ENCODE peak calls at places on chromosome 10, in eight cellular contexts. R is pancreas, W is osteoblast, A is fibroblast of lung, U is IMR-90, C is cardiac muscle cell, F is tibial artery, Y is brain microvascular endothelial cell. N is an unnamed sample. For H3K36me3, the result is how much of the 10 kb centered on the place peaks cover.

GRCh38 chr10:75234683-75235374 is 928 bp downstream of the COMTD1 start:
- DNase-seq in A (no peak), U (no peak), F (no peak), C (no peak), W (peak), Y (no peak), R (no peak), N (peak)

GRCh38 chr10:7260912-7261700 is 149.7 kb downstream of the SFMBT2 start:
- DNase-seq in U (peak), C (peak), A (peak), R (no peak), W (no peak), F (no peak), Y (no peak), N (no peak)

GRCh38 chr10:98344589-98345038 is 70.4 kb downstream of the PYROXD2 start:
- DNase-seq in R (peak), W (no peak), C (peak), F (peak), Y (no peak), U (peak), A (peak), N (no peak)

GRCh38 chr10:28429045-28429444 is 103.9 kb upstream of the WAC start:
- DNase-seq in R (no peak), Y (no peak), F (no peak), A (no peak), W (no peak), U (no peak), C (no peak), N (no peak)

GRCh38 chr10:76459016-76459415 is 1027.6 kb downstream of the LRMDA start:
- DNase-seq in U (no peak), R (no peak), W (no peak), Y (no peak), F (peak), A (peak), C (no peak), N (no peak)

GRCh38 chr10:57880441-57881301 is 387.0 kb downstream of the IPMK start:
- DNase-seq in C (no peak), Y (no peak), U (no peak), F (no peak), W (no peak), R (no peak), A (no peak), N (no peak)

GRCh38 chr10:29628912-29629526 is 5.8 kb downstream of the SVIL start:
- DNase-seq in A (no peak), U (no peak), C (no peak), Y (no peak), F (no peak), R (no peak), W (no peak), N (no peak)

GRCh38 chr10:76190871-76191270 is 759.4 kb downstream of the LRMDA start:
- DNase-seq in F (no peak), W (no peak), Y (no peak), A (peak), R (no peak), U (no peak), C (no peak), N (no peak)

GRCh38 chr10:110040767-110041478 is 33.1 kb downstream of the ADD3 start:
- DNase-seq in Y (peak), R (no peak), A (peak), U (peak), C (no peak), F (no peak), W (no peak), N (no peak)

GRCh38 chr10:59181668-59182067 is 5.2 kb downstream of the PHYHIPL start:
- DNase-seq in F (no peak), A (peak), U (peak), W (peak), R (peak), C (peak), Y (peak), N (no peak)

GRCh38 chr10:50467209-50467608 is 156.5 kb downstream of the SGMS1 start:
- DNase-seq in A (no peak), W (no peak), U (no peak), F (no peak), C (no peak), Y (no peak), R (no peak), N (no peak)

GRCh38 chr10:95056744-95057363 is 12.4 kb downstream of the CYP2C8 start:
- DNase-seq in Y (no peak), C (no peak), W (no peak), A (no peak), R (no peak), F (no peak), U (no peak), N (no peak)

GRCh38 chr10:21355591-21356011 is 169.9 kb downstream of the SKIDA1 start:
- DNase-seq in Y (no peak), U (peak), A (peak), F (no peak), C (peak), R (no peak), W (peak), N (no peak)

GRCh38 chr10:123402656-123403055 is 248.5 kb downstream of the BUB3 start:
- DNase-seq in U (no peak), C (no peak), Y (no peak), F (no peak), R (no peak), W (no peak), A (no peak), N (no peak)

GRCh38 chr10:62096534-62096933 is 172.1 kb downstream of the RTKN2 start:
- DNase-seq in C (no peak), W (no peak), Y (no peak), R (no peak), U (peak), A (no peak), F (no peak), N (no peak)

GRCh38 chr10:21336476-21337170 is 188.9 kb downstream of the SKIDA1 start:
- DNase-seq in R (peak), U (peak), Y (peak), F (peak), A (peak), W (peak), C (peak), N (no peak)

GRCh38 chr10:107280293-107280692 is 115.8 kb upstream of the SORCS1 start:
- DNase-seq in R (no peak), A (no peak), U (no peak), F (no peak), C (no peak), Y (no peak), W (no peak), N (no peak)

GRCh38 chr10:102580230-102580629 is 64.0 kb upstream of the TRIM8 start:
- DNase-seq in R (no peak), F (no peak), W (peak), A (peak), C (peak), U (peak), Y (peak), N (no peak)

GRCh38 chr10:128579280-128579679 is 453.1 kb upstream of the MKI67 start:
- DNase-seq in R (no peak), A (no peak), C (no peak), F (no peak), U (no peak), W (no peak), Y (no peak), N (no peak)

GRCh38 chr10:17452060-17452894 is 2.1 kb downstream of the ST8SIA6 start:
- DNase-seq in C (no peak), U (no peak), A (no peak), W (peak), R (no peak), F (no peak), Y (no peak), N (no peak)

GRCh38 chr10:13311177-13311575 is 11.3 kb upstream of the PHYH start:
- DNase-seq in W (peak), R (no peak), F (no peak), Y (no peak), C (no peak), A (peak), U (peak), N (no peak)

GRCh38 chr10:87683356-87683755 is 23.7 kb downstream of the PAPSS2 start:
- DNase-seq in U (no peak), A (no peak), Y (no peak), C (no peak), W (no peak), R (no peak), F (no peak), N (no peak)

GRCh38 chr10:132345345-132345744 is 13.4 kb downstream of the LRRC27 start:
- DNase-seq in C (no peak), F (no peak), A (no peak), R (no peak), U (no peak), Y (no peak), W (no peak), N (peak)

GRCh38 chr10:48509974-48510692 is 94.7 kb downstream of the ARHGAP22 start:
- DNase-seq in W (no peak), A (no peak), Y (no peak), U (no peak), F (no peak), R (no peak), C (peak), N (peak)

GRCh38 chr10:74955796-74956195 is 129.4 kb downstream of the KAT6B start:
- DNase-seq in Y (no peak), U (peak), W (no peak), F (no peak), A (no peak), R (no peak), C (peak), N (no peak)

GRCh38 chr10:113000876-113001598 is 51.0 kb downstream of the TCF7L2 start:
- DNase-seq in R (no peak), A (no peak), C (no peak), Y (no peak), F (no peak), U (no peak), W (no peak), N (no peak)

GRCh38 chr10:66837990-66838389 is 87.8 kb upstream of the LRRTM3 start:
- DNase-seq in F (no peak), Y (no peak), U (peak), W (no peak), A (peak), C (peak), R (no peak), N (no peak)

GRCh38 chr10:91493313-91493712 is 83.2 kb downstream of the HECTD2 start:
- DNase-seq in U (peak), R (no peak), C (peak), F (no peak), A (peak), Y (no peak), W (peak), N (no peak)

GRCh38 chr10:125151824-125152634 is 8.3 kb downstream of the CTBP2 start:
- DNase-seq in Y (no peak), W (peak), F (no peak), R (peak), A (no peak), C (no peak), U (no peak), N (peak)

GRCh38 chr10:61836888-61837747 is 64.4 kb upstream of the ARID5B start:
- DNase-seq in U (peak), A (peak), F (no peak), Y (no peak), R (no peak), W (no peak), C (peak), N (no peak)

DNA sequence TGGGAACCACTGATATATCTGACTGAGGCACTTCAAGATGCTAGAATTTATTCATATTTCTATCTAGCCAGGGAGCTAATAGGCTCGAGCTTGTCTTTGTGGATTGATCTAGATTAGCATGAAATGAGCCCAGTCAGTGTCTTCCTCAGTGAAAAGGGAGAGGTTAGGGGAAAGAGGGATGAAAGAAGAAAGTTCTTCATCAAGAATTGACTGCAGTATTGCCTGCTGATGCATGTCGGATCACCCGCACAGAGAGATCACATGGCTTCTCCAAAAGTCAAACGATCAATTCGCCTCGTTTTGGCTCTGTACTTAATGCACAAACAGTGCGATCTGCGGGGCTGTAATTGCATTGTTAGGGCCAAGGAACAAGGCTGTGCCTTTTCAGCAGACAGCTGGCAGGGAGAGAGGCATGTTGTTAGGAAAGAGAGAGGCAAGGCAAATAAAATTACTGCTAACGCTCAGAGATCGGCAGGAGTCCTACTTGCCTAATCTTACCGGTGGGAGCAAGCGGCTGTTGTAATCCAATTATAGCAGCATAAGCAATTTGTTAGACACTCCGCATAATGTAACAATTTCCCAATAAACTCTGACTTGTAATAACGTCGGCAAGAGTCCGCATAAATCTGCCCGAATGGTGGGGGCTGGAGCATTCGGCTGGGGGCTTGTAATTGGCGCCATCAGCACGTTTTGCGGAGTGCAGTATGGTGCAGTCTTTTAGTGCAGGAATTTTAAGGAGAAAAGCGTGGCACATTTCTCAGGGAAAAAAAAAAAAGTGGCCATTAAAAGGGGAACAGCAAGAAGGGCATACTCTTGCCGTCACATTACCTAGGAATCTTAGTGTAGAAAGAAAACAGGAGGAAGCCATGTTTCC is 102.1 kb downstream of the POLL start:
- DNase-seq in U (no peak), R (no peak), A (no peak), C (peak), W (no peak), F (peak), Y (no peak), N (no peak)
- H3K4me3 ChIP-seq in U (no peak), R (no peak), A (no peak), C (no peak), W (no peak), F (no peak), Y (no peak), N (no peak)

GRCh38 chr10:23891301-23891700 is 317.6 kb upstream of the KIAA1217 start:
- DNase-seq in U (no peak), F (no peak), R (no peak), C (no peak), Y (no peak), A (no peak), W (no peak), N (no peak)

GRCh38 chr10:23892296-23892695 is 316.6 kb upstream of the KIAA1217 start:
- DNase-seq in C (no peak), W (no peak), A (peak), U (no peak), F (no peak), Y (no peak), R (no peak), N (no peak)

GRCh38 chr10:23885853-23886252 is 323.1 kb upstream of the KIAA1217 start:
- DNase-seq in C (no peak), W (no peak), U (no peak), R (no peak), Y (no peak), A (no peak), F (no peak), N (no peak)

GRCh38 chr10:23884671-23885070 is 324.3 kb upstream of the KIAA1217 start:
- DNase-seq in A (no peak), Y (no peak), C (no peak), U (no peak), R (peak), F (no peak), W (no peak), N (no peak)

DNA sequence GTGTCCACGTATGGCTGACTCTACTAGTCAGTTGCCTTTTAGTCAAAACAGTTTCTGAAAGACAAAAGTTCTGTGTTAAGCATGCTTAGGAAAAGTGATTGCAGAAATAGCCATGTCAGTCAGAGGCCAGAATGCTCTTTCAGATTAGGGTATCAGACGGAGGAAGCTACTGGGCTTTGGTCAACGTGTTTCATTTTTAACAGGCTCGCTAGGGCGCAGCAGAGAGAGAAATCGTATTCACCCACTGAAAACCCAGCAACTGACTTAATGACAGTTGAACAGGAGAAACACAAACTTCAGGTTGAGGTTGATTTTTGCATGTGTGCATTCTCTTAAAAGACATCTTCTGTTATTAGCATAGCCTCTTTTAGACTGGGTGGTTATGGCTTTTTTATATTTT is 322.6 kb upstream of the KIAA1217 start:
- DNase-seq in Y (no peak), C (no peak), R (no peak), W (no peak), U (no peak), F (no peak), A (no peak), N (no peak)
- TF ChIP-seq CTCF in Y (no peak), C (no peak), R (no peak), W (no peak), U (no peak), F (no peak), A (no peak), N (no peak)

DNA sequence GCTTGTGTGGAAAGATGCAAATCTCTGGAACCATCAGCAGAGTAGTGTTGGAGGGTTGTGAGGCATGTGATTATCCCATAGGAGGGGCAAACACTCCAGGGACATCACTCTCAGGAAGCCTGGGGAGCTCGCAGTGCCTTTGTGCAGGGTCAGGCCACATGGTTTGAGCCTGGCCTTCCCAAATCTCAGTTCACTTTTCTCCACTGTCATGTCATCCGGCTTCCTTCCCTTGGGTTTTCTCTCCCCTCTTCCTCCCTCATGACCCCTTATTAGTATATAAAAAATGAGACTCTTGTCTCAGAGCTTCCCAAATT is 20.4 kb downstream of the TSPAN14 start:
- DNase-seq in A (no peak), R (no peak), Y (no peak), F (no peak), C (no peak), U (no peak), W (no peak), N (no peak)
- H3K36me3 ChIP-seq in A (under half), R (under half), Y (under half), F (under half), C (under half), U (under half), W (under half), N (half or more)

GRCh38 chr10:71639412-71639719 is 80.2 kb downstream of the C10orf105 start:
- DNase-seq in U (no peak), A (no peak), W (no peak), R (no peak), Y (no peak), C (no peak), F (no peak), N (no peak)
- H3K4me3 ChIP-seq in U (no peak), A (no peak), W (no peak), R (no peak), Y (no peak), C (no peak), F (no peak), N (no peak)

GRCh38 chr10:69005704-69006103 is 17.1 kb downstream of the KIFBP start:
- DNase-seq in F (no peak), W (no peak), C (no peak), A (no peak), Y (no peak), U (no peak), R (no peak), N (no peak)

GRCh38 chr10:69010151-69010640 is 21.6 kb downstream of the KIFBP start:
- DNase-seq in R (no peak), A (no peak), Y (no peak), C (peak), W (no peak), U (peak), F (no peak), N (no peak)

GRCh38 chr10:69004821-69005220 is 16.2 kb downstream of the KIFBP start:
- DNase-seq in R (no peak), F (no peak), W (no peak), Y (peak), A (peak), C (peak), U (peak), N (no peak)

GRCh38 chr10:69009360-69009759 is 20.8 kb downstream of the KIFBP start:
- DNase-seq in F (no peak), Y (no peak), U (peak), W (no peak), C (peak), R (no peak), A (no peak), N (no peak)

GRCh38 chr10:69007260-69007659 is 18.7 kb downstream of the KIFBP start:
- DNase-seq in A (no peak), F (no peak), U (no peak), C (no peak), R (no peak), Y (no peak), W (peak), N (no peak)
- TF ChIP-seq CTCF in A (no peak), F (no peak), U (no peak), C (peak), R (no peak), Y (peak), W (peak), N (no peak)

GRCh38 chr10:100151901-100152300 is 33.9 kb downstream of the ERLIN1 start:
- DNase-seq in F (no peak), U (no peak), R (no peak), A (no peak), C (no peak), W (no peak), Y (no peak), N (no peak)
- H3K36me3 ChIP-seq in F (half or more), U (under half), R (under half), A (under half), C (under half), W (half or more), Y (under half), N (half or more)

DNA sequence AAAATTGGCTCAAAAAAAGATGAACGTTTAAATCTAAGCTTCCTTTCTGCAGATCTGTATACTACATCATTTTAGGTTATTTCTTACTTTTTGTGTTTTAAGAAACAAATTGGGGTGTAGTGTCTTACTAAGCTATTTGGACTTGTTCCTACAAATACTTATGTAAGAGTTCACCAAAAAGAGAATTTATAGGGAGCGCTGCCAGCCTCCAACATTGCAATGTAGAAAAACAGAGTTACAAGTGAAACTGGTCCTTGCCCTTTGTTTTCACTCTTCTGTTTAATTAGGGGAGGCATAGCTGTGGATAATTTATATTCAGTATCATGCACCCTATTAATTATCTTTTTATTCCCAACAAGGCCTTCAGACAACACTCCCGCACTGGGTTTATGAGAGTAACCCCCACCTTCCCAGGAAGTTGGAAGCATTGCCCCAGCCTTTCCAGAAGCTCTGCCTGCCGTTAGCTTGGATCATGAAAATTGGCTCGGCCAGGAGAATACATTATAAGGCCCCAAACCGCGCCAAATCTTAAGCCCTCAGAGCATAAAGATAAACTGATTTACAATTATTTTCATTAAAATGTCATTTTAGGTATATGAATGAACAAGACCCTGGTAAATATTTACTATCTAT is 261.8 kb upstream of the KLF6 start:
- DNase-seq in C (no peak), W (no peak), A (no peak), U (no peak), Y (no peak), F (no peak), R (no peak), N (no peak)
- H3K4me3 ChIP-seq in C (no peak), W (no peak), A (no peak), U (no peak), Y (no peak), F (no peak), R (no peak), N (no peak)

GRCh38 chr10:34826221-34826620 is 11.1 kb upstream of the PARD3 start:
- DNase-seq in W (no peak), A (no peak), Y (no peak), F (no peak), U (no peak), C (no peak), R (no peak), N (no peak)
- TF ChIP-seq CTCF in W (peak), A (no peak), Y (peak), F (no peak), U (no peak), C (no peak), R (no peak), N (no peak)

GRCh38 chr10:15609291-15609690 is 110.4 kb downstream of the ITGA8 start:
- DNase-seq in A (no peak), W (no peak), Y (no peak), U (no peak), R (no peak), C (no peak), F (no peak), N (no peak)

GRCh38 chr10:15605740-15606369 is 113.9 kb downstream of the ITGA8 start:
- DNase-seq in A (no peak), R (no peak), Y (no peak), W (no peak), U (no peak), C (no peak), F (no peak), N (no peak)

GRCh38 chr10:15601819-15602218 is 117.9 kb downstream of the ITGA8 start:
- DNase-seq in F (no peak), Y (no peak), W (no peak), C (no peak), A (no peak), U (no peak), R (no peak), N (no peak)

GRCh38 chr10:15603446-15604011 is 116.2 kb downstream of the ITGA8 start:
- DNase-seq in C (no peak), Y (no peak), R (no peak), W (no peak), U (no peak), F (no peak), A (no peak), N (no peak)
- H3K36me3 ChIP-seq in C (under half), Y (under half), R (under half), W (under half), U (under half), F (under half), A (under half), N (under half)

N was measured in spleen.